ENCODE peak calls at places on chromosomes 2 and 18, in nine cellular contexts. One of them, this sample, is unnamed.

GRCh38 chr2:152920846-152921245 is 202.4 kb downstream of the ARL6IP6 start:
- DNase-seq in GM23338: no peak
- DNase-seq in OCI-LY7: no peak
- DNase-seq in PC-9: no peak
- DNase-seq in HCT116: peak; percentile 16
- DNase-seq in osteoblast: peak; percentile 0
- DNase-seq in hepatocyte: peak; percentile 9
- DNase-seq in astrocyte: no peak
- DNase-seq in HepG2: no peak
- DNase-seq in this sample: no peak

GRCh38 chr2:179932786-179933185 is 71.4 kb upstream of the ZNF385B start:
- DNase-seq in GM23338: no peak
- DNase-seq in OCI-LY7: no peak
- DNase-seq in PC-9: no peak
- DNase-seq in HCT116: no peak
- DNase-seq in osteoblast: no peak
- DNase-seq in hepatocyte: no peak
- DNase-seq in astrocyte: peak; percentile 6
- DNase-seq in HepG2: no peak
- DNase-seq in this sample: no peak

GRCh38 chr2:168002021-168002553 is 245.3 kb downstream of the STK39 start:
- DNase-seq in GM23338: no peak
- DNase-seq in OCI-LY7: no peak
- DNase-seq in PC-9: no peak
- DNase-seq in HCT116: no peak
- DNase-seq in osteoblast: no peak
- DNase-seq in hepatocyte: peak; percentile 14
- DNase-seq in astrocyte: peak; percentile 56
- DNase-seq in HepG2: no peak
- DNase-seq in this sample: no peak

GRCh38 chr2:151553-152328 is 105.4 kb upstream of the FAM110C start:
- DNase-seq in GM23338: peak; percentile 87
- DNase-seq in OCI-LY7: no peak
- DNase-seq in PC-9: no peak
- DNase-seq in HCT116: no peak
- DNase-seq in osteoblast: no peak
- DNase-seq in hepatocyte: no peak
- DNase-seq in astrocyte: no peak
- DNase-seq in HepG2: no peak
- DNase-seq in this sample: peak; percentile 92

GRCh38 chr2:85015653-85016360 is 44.8 kb downstream of the KCMF1 start:
- DNase-seq in GM23338: no peak
- DNase-seq in OCI-LY7: no peak
- DNase-seq in PC-9: no peak
- DNase-seq in HCT116: no peak
- DNase-seq in osteoblast: no peak
- DNase-seq in hepatocyte: no peak
- DNase-seq in astrocyte: no peak
- DNase-seq in HepG2: no peak
- DNase-seq in this sample: no peak

GRCh38 chr2:143177081-143177786 is 48.0 kb downstream of the ARHGAP15 start:
- DNase-seq in GM23338: no peak
- DNase-seq in OCI-LY7: peak; percentile 66
- DNase-seq in PC-9: no peak
- DNase-seq in HCT116: no peak
- DNase-seq in osteoblast: no peak
- DNase-seq in hepatocyte: no peak
- DNase-seq in astrocyte: no peak
- DNase-seq in HepG2: no peak
- DNase-seq in this sample: no peak

GRCh38 chr18:48031011-48031480 is 100.6 kb upstream of the SMAD2 start:
- DNase-seq in GM23338: peak; percentile 84
- DNase-seq in OCI-LY7: peak; percentile 12
- DNase-seq in PC-9: peak; percentile 61
- DNase-seq in HCT116: peak; percentile 51
- DNase-seq in osteoblast: peak; percentile 95
- DNase-seq in hepatocyte: peak; percentile 84
- DNase-seq in astrocyte: peak; percentile 23
- DNase-seq in HepG2: peak; percentile 48
- DNase-seq in this sample: peak; percentile 79

GRCh38 chr18:63257453-63257852 is 62.1 kb downstream of the BCL2 start:
- DNase-seq in GM23338: no peak
- DNase-seq in OCI-LY7: no peak
- DNase-seq in PC-9: no peak
- DNase-seq in HCT116: no peak
- DNase-seq in osteoblast: no peak
- DNase-seq in hepatocyte: no peak
- DNase-seq in astrocyte: no peak
- DNase-seq in HepG2: no peak
- DNase-seq in this sample: no peak

GRCh38 chr2:94874277-94874997 is 3.2 kb downstream of the TEKT4 start:
- DNase-seq in GM23338: peak; percentile 91
- DNase-seq in OCI-LY7: peak; percentile 54
- DNase-seq in PC-9: no peak
- DNase-seq in HCT116: peak; percentile 24
- DNase-seq in osteoblast: peak; percentile 98
- DNase-seq in hepatocyte: no peak
- DNase-seq in astrocyte: no peak
- DNase-seq in HepG2: peak; percentile 50
- DNase-seq in this sample: peak; percentile 73

GRCh38 chr2:41026613-41027012 is 574.7 kb upstream of the SLC8A1 start:
- DNase-seq in GM23338: no peak
- DNase-seq in OCI-LY7: no peak
- DNase-seq in PC-9: no peak
- DNase-seq in HCT116: no peak
- DNase-seq in osteoblast: no peak
- DNase-seq in hepatocyte: no peak
- DNase-seq in astrocyte: no peak
- DNase-seq in HepG2: no peak
- DNase-seq in this sample: no peak

GRCh38 chr2:223008936-223009335 is 43.1 kb upstream of the KCNE4 start:
- DNase-seq in GM23338: no peak
- DNase-seq in OCI-LY7: no peak
- DNase-seq in PC-9: no peak
- DNase-seq in HCT116: no peak
- DNase-seq in osteoblast: no peak
- DNase-seq in hepatocyte: no peak
- DNase-seq in astrocyte: no peak
- DNase-seq in HepG2: no peak
- DNase-seq in this sample: no peak

GRCh38 chr18:5841518-5841917 is 53.8 kb downstream of the TMEM200C start:
- DNase-seq in GM23338: no peak
- DNase-seq in OCI-LY7: no peak
- DNase-seq in PC-9: no peak
- DNase-seq in HCT116: no peak
- DNase-seq in osteoblast: no peak
- DNase-seq in hepatocyte: no peak
- DNase-seq in astrocyte: no peak
- DNase-seq in HepG2: no peak
- DNase-seq in this sample: no peak

GRCh38 chr18:30999186-30999585 is 43.4 kb downstream of the DSC3 start:
- DNase-seq in GM23338: no peak
- DNase-seq in OCI-LY7: no peak
- DNase-seq in PC-9: no peak
- DNase-seq in HCT116: no peak
- DNase-seq in osteoblast: no peak
- DNase-seq in hepatocyte: no peak
- DNase-seq in astrocyte: no peak
- DNase-seq in HepG2: no peak
- DNase-seq in this sample: no peak

GRCh38 chr2:133498615-133499585 is 69.4 kb downstream of the NCKAP5 start:
- DNase-seq in GM23338: no peak
- DNase-seq in OCI-LY7: no peak
- DNase-seq in PC-9: no peak
- DNase-seq in HCT116: no peak
- DNase-seq in osteoblast: no peak
- DNase-seq in hepatocyte: no peak
- DNase-seq in astrocyte: no peak
- DNase-seq in HepG2: no peak
- DNase-seq in this sample: no peak
- H3K4me2 ChIP-seq in GM23338: no peak overlapping the region
- H3K4me2 ChIP-seq in OCI-LY7: no peak overlapping the region
- H3K4me2 ChIP-seq in PC-9: no peak overlapping the region
- H3K4me2 ChIP-seq in HCT116: no peak overlapping the region
- H3K4me2 ChIP-seq in osteoblast: no peak overlapping the region
- H3K4me2 ChIP-seq in hepatocyte: peak overlapping the region; percentile 39
- H3K4me2 ChIP-seq in astrocyte: no peak overlapping the region
- H3K4me2 ChIP-seq in HepG2: no peak overlapping the region
- H3K4me2 ChIP-seq in this sample: no peak overlapping the region

GRCh38 chr2:235715601-235716000 is 221.8 kb downstream of the AGAP1 start:
- DNase-seq in GM23338: no peak
- DNase-seq in OCI-LY7: no peak
- DNase-seq in PC-9: no peak
- DNase-seq in HCT116: no peak
- DNase-seq in osteoblast: peak; percentile 43
- DNase-seq in hepatocyte: no peak
- DNase-seq in astrocyte: no peak
- DNase-seq in HepG2: no peak
- DNase-seq in this sample: no peak
- H3K79me2 ChIP-seq in GM23338: peaks cover 4% of the 10 kb centered on the region
- H3K79me2 ChIP-seq in OCI-LY7: no peaks in the 10 kb centered on the region
- H3K79me2 ChIP-seq in PC-9: peaks cover 74% of the 10 kb centered on the region
- H3K79me2 ChIP-seq in HCT116: peaks cover 29% of the 10 kb centered on the region
- H3K79me2 ChIP-seq in osteoblast: peaks cover 9% of the 10 kb centered on the region
- H3K79me2 ChIP-seq in hepatocyte: no peaks in the 10 kb centered on the region
- H3K79me2 ChIP-seq in astrocyte: no peaks in the 10 kb centered on the region
- H3K79me2 ChIP-seq in HepG2: peaks cover 2% of the 10 kb centered on the region
- H3K79me2 ChIP-seq in this sample: no peaks in the 10 kb centered on the region

DNA sequence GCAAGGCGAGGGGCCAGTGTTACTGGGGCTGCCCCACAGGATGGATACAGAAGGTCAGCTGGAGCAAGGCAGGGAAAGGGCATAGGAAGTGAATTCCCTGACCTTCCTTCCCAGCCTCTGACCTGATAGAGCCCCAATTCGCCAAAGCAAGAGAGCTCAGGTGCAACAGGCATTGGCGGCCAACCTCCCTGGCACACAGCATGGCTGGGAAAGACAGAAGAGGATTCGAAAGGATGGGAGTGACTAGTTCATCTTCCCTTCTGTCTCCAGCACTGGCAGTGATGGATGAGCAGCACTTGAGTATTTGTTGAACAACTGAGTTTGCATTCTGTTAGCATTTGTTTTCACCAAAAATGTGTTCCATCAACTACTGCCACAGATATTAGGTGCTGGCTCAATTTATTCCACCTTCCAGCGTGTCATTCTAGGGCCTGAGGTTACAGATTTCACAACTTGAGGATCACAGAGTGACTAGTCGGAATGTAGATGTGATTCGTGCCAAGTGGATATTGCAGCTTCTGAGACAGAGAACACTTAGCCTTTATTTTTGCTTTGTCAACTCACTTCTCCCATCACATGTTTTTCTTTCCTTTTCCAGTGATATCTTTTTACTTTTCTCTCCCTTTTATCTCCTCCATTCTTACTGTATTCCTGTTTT is 6.2 kb downstream of the COPS8 start:
- DNase-seq in GM23338: no peak
- DNase-seq in OCI-LY7: no peak
- DNase-seq in PC-9: peak; percentile 35
- DNase-seq in HCT116: no peak
- DNase-seq in osteoblast: no peak
- DNase-seq in hepatocyte: no peak
- DNase-seq in astrocyte: peak; percentile 53
- DNase-seq in HepG2: no peak
- DNase-seq in this sample: no peak
- H3K27ac ChIP-seq in GM23338: no peak overlapping the region
- H3K27ac ChIP-seq in OCI-LY7: no peak overlapping the region
- H3K27ac ChIP-seq in PC-9: no peak overlapping the region
- H3K27ac ChIP-seq in HCT116: no peak overlapping the region
- H3K27ac ChIP-seq in osteoblast: peak overlapping the region; percentile 82
- H3K27ac ChIP-seq in hepatocyte: peak overlapping the region; percentile 39
- H3K27ac ChIP-seq in astrocyte: no peak overlapping the region
- H3K27ac ChIP-seq in HepG2: no peak overlapping the region
- H3K27ac ChIP-seq in this sample: no peak overlapping the region

DNA sequence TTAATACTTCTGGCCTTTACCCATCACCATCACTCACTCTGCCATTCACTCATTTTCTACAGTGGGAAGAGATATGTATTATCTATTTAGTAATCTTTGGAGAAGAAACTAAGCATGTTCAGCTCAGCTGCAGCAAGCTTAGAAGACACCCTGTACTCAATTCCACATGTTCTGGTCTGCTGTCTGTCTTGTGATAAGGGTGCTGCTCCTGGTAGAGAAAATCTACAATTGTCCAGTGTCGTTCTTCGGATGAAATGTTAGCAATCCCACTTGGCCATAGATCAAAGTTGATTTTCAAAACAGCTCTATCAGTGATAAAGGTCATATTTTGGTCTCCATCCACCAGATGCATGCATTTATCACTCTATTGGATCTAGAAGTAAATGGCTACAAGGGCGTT is 337.1 kb downstream of the LRRTM4 start:
- DNase-seq in GM23338: no peak
- DNase-seq in OCI-LY7: no peak
- DNase-seq in PC-9: no peak
- DNase-seq in HCT116: no peak
- DNase-seq in osteoblast: no peak
- DNase-seq in hepatocyte: no peak
- DNase-seq in astrocyte: no peak
- DNase-seq in HepG2: no peak
- DNase-seq in this sample: no peak
- H3K4me2 ChIP-seq in GM23338: no peak overlapping the region
- H3K4me2 ChIP-seq in OCI-LY7: no peak overlapping the region
- H3K4me2 ChIP-seq in PC-9: no peak overlapping the region
- H3K4me2 ChIP-seq in HCT116: no peak overlapping the region
- H3K4me2 ChIP-seq in osteoblast: no peak overlapping the region
- H3K4me2 ChIP-seq in hepatocyte: no peak overlapping the region
- H3K4me2 ChIP-seq in astrocyte: no peak overlapping the region
- H3K4me2 ChIP-seq in HepG2: no peak overlapping the region
- H3K4me2 ChIP-seq in this sample: no peak overlapping the region

GRCh38 chr2:60883896-60884295 is 2.5 kb downstream of the REL start:
- DNase-seq in GM23338: no peak
- DNase-seq in OCI-LY7: no peak
- DNase-seq in PC-9: no peak
- DNase-seq in HCT116: no peak
- DNase-seq in osteoblast: no peak
- DNase-seq in hepatocyte: no peak
- DNase-seq in astrocyte: no peak
- DNase-seq in HepG2: no peak
- DNase-seq in this sample: no peak

GRCh38 chr2:60882971-60883753 is 1.8 kb downstream of the REL start:
- DNase-seq in GM23338: peak; percentile 17
- DNase-seq in OCI-LY7: peak; percentile 80
- DNase-seq in PC-9: no peak
- DNase-seq in HCT116: no peak
- DNase-seq in osteoblast: no peak
- DNase-seq in hepatocyte: peak; percentile 11
- DNase-seq in astrocyte: no peak
- DNase-seq in HepG2: no peak
- DNase-seq in this sample: no peak

GRCh38 chr2:60885683-60886082 is 4.3 kb downstream of the REL start:
- DNase-seq in GM23338: no peak
- DNase-seq in OCI-LY7: no peak
- DNase-seq in PC-9: no peak
- DNase-seq in HCT116: no peak
- DNase-seq in osteoblast: no peak
- DNase-seq in hepatocyte: peak; percentile 18
- DNase-seq in astrocyte: no peak
- DNase-seq in HepG2: peak; percentile 85
- DNase-seq in this sample: no peak

GRCh38 chr2:60886962-60887361 is 5.6 kb downstream of the REL start:
- DNase-seq in GM23338: no peak
- DNase-seq in OCI-LY7: no peak
- DNase-seq in PC-9: no peak
- DNase-seq in HCT116: no peak
- DNase-seq in osteoblast: no peak
- DNase-seq in hepatocyte: no peak
- DNase-seq in astrocyte: no peak
- DNase-seq in HepG2: no peak
- DNase-seq in this sample: no peak

GRCh38 chr2:60884795-60885194 is 3.4 kb downstream of the REL start:
- DNase-seq in GM23338: no peak
- DNase-seq in OCI-LY7: no peak
- DNase-seq in PC-9: no peak
- DNase-seq in HCT116: no peak
- DNase-seq in osteoblast: peak; percentile 13
- DNase-seq in hepatocyte: no peak
- DNase-seq in astrocyte: peak; percentile 51
- DNase-seq in HepG2: no peak
- DNase-seq in this sample: no peak
- H3K79me2 ChIP-seq in GM23338: peaks cover 5% of the 10 kb centered on the region
- H3K79me2 ChIP-seq in OCI-LY7: peaks cover 93% of the 10 kb centered on the region
- H3K79me2 ChIP-seq in PC-9: peaks cover 71% of the 10 kb centered on the region
- H3K79me2 ChIP-seq in HCT116: peaks cover 64% of the 10 kb centered on the region
- H3K79me2 ChIP-seq in osteoblast: peaks cover 51% of the 10 kb centered on the region
- H3K79me2 ChIP-seq in hepatocyte: peaks cover 69% of the 10 kb centered on the region
- H3K79me2 ChIP-seq in astrocyte: peaks cover 40% of the 10 kb centered on the region
- H3K79me2 ChIP-seq in HepG2: peaks cover 54% of the 10 kb centered on the region
- H3K79me2 ChIP-seq in this sample: no peaks in the 10 kb centered on the region

This sample was measured in mesendoderm.